ENCODE peak calls at places on chromosomes 11 and 22, in ten cellular contexts. O, D, B, T, Q, H, C, M, U and E are unnamed samples.

GRCh38 chr22:37636186-37636948 is 3.1 kb upstream of the SH3BP1 start:
- DNase-seq in O (no peak), D (no peak), B (peak), T (peak), Q (no peak), H (no peak), C (peak), M (peak), U (no peak), E (no peak)

GRCh38 chr11:123268118-123268517 is 73.1 kb upstream of the CLMP start:
- DNase-seq in O (no peak), D (no peak), B (no peak), T (no peak), Q (no peak), H (no peak), C (no peak), M (no peak), U (no peak), E (no peak)

GRCh38 chr22:26477341-26477731 is 6.2 kb downstream of the HPS4 start:
- DNase-seq in O (no peak), D (no peak), B (no peak), T (no peak), Q (no peak), H (no peak), C (no peak), M (no peak), U (no peak), E (no peak)

GRCh38 chr11:3135491-3136440 is 29.3 kb downstream of the OSBPL5 start:
- DNase-seq in O (no peak), D (peak), B (no peak), T (no peak), Q (no peak), H (no peak), C (no peak), M (no peak), U (no peak), E (no peak)

GRCh38 chr11:23973244-23973643 is 523.6 kb upstream of the LUZP2 start:
- DNase-seq in O (no peak), D (no peak), B (no peak), T (no peak), Q (no peak), H (no peak), C (no peak), M (no peak), U (no peak), E (no peak)

GRCh38 chr11:128463975-128464374 is 123.4 kb downstream of the ETS1 start:
- DNase-seq in O (no peak), D (no peak), B (no peak), T (no peak), Q (no peak), H (no peak), C (no peak), M (no peak), U (no peak), E (no peak)

GRCh38 chr11:66881436-66881835 is 24.6 kb downstream of the LRFN4 start:
- DNase-seq in O (no peak), D (no peak), B (no peak), T (no peak), Q (no peak), H (no peak), C (no peak), M (no peak), U (no peak), E (no peak)

GRCh38 chr22:44746836-44747519 is 5.4 kb upstream of the ARHGAP8 start:
- DNase-seq in O (no peak), D (no peak), B (no peak), T (no peak), Q (no peak), H (no peak), C (no peak), M (no peak), U (no peak), E (no peak)

GRCh38 chr11:20162824-20163777 is 2.8 kb upstream of the DBX1 start:
- DNase-seq in O (no peak), D (no peak), B (no peak), T (peak), Q (no peak), H (no peak), C (no peak), M (no peak), U (no peak), E (peak)

GRCh38 chr22:26648011-26648497 is 9.3 kb upstream of the MIAT start:
- DNase-seq in O (no peak), D (no peak), B (no peak), T (peak), Q (no peak), H (peak), C (peak), M (no peak), U (no peak), E (peak)

GRCh38 chr11:132439711-132440300 is 1069.4 kb downstream of the NTM start:
- DNase-seq in O (no peak), D (no peak), B (no peak), T (no peak), Q (no peak), H (no peak), C (no peak), M (no peak), U (no peak), E (no peak)

GRCh38 chr22:44309137-44309536 is 3.6 kb downstream of the SHISAL1 start:
- DNase-seq in O (peak), D (no peak), B (no peak), T (no peak), Q (no peak), H (no peak), C (peak), M (peak), U (no peak), E (no peak)

GRCh38 chr11:28089378-28089777 is 18.6 kb downstream of the KIF18A start:
- DNase-seq in O (no peak), D (no peak), B (no peak), T (no peak), Q (no peak), H (no peak), C (no peak), M (no peak), U (no peak), E (no peak)

GRCh38 chr22:38981659-38982007 is 514 bp upstream of the APOBEC3B start:
- DNase-seq in O (no peak), D (no peak), B (no peak), T (no peak), Q (no peak), H (no peak), C (no peak), M (no peak), U (no peak), E (no peak)

GRCh38 chr11:65559535-65559934 is 1.4 kb upstream of the LTBP3 start:
- DNase-seq in O (no peak), D (no peak), B (no peak), T (no peak), Q (no peak), H (no peak), C (no peak), M (no peak), U (no peak), E (no peak)

GRCh38 chr11:1157645-1158591 is at the start of gene MUC5AC:
- DNase-seq in O (no peak), D (no peak), B (no peak), T (no peak), Q (no peak), H (no peak), C (no peak), M (no peak), U (peak), E (no peak)

GRCh38 chr22:40654522-40655167 is 18.1 kb upstream of the MRTFA start:
- DNase-seq in O (peak), D (peak), B (peak), T (no peak), Q (no peak), H (no peak), C (peak), M (peak), U (no peak), E (peak)

GRCh38 chr11:30041171-30041570 is 24.3 kb upstream of the KCNA4 start:
- DNase-seq in O (no peak), D (no peak), B (no peak), T (no peak), Q (no peak), H (no peak), C (no peak), M (no peak), U (no peak), E (no peak)

GRCh38 chr22:30649430-30650007 is 13.9 kb downstream of the SLC35E4 start:
- DNase-seq in O (peak), D (no peak), B (no peak), T (peak), Q (no peak), H (no peak), C (peak), M (peak), U (peak), E (no peak)

GRCh38 chr22:26585104-26585790 is 4.7 kb downstream of the TPST2 start:
- DNase-seq in O (no peak), D (peak), B (no peak), T (peak), Q (no peak), H (no peak), C (peak), M (peak), U (no peak), E (no peak)

GRCh38 chr11:90252053-90252452 is 29.2 kb upstream of the CHORDC1 start:
- DNase-seq in O (no peak), D (no peak), B (no peak), T (no peak), Q (no peak), H (no peak), C (no peak), M (no peak), U (no peak), E (no peak)

GRCh38 chr22:40238425-40239344 is 61.0 kb downstream of the TNRC6B start:
- DNase-seq in O (peak), D (no peak), B (no peak), T (no peak), Q (no peak), H (no peak), C (peak), M (peak), U (no peak), E (no peak)

GRCh38 chr22:37244922-37245722 is 1.1 kb upstream of the RAC2 start:
- DNase-seq in O (no peak), D (no peak), B (no peak), T (peak), Q (no peak), H (no peak), C (no peak), M (no peak), U (peak), E (no peak)

GRCh38 chr11:132140056-132140455 is 769.6 kb downstream of the NTM start:
- DNase-seq in O (no peak), D (no peak), B (no peak), T (no peak), Q (no peak), H (no peak), C (no peak), M (no peak), U (no peak), E (peak)

GRCh38 chr22:17443413-17444203 is 74.3 kb downstream of the CECR2 start:
- DNase-seq in O (no peak), D (no peak), B (no peak), T (no peak), Q (no peak), H (no peak), C (no peak), M (no peak), U (no peak), E (no peak)

GRCh38 chr11:29343465-29344333 is 673.1 kb downstream of the KCNA4 start:
- DNase-seq in O (peak), D (peak), B (peak), T (peak), Q (peak), H (peak), C (peak), M (no peak), U (peak), E (peak)

GRCh38 chr11:10796191-10796590 is 12.5 kb downstream of the EIF4G2 start:
- DNase-seq in O (no peak), D (no peak), B (no peak), T (no peak), Q (no peak), H (no peak), C (no peak), M (no peak), U (no peak), E (no peak)

GRCh38 chr11:47314992-47315391 is 37.5 kb downstream of the MYBPC3 start:
- DNase-seq in O (no peak), D (no peak), B (no peak), T (no peak), Q (no peak), H (no peak), C (no peak), M (peak), U (no peak), E (no peak)

GRCh38 chr11:14242198-14242597 is 116.8 kb downstream of the RRAS2 start:
- DNase-seq in O (no peak), D (no peak), B (peak), T (no peak), Q (no peak), H (no peak), C (no peak), M (no peak), U (no peak), E (no peak)

GRCh38 chr11:64744544-64745218 is 739 bp upstream of the RASGRP2 start:
- DNase-seq in O (no peak), D (no peak), B (no peak), T (peak), Q (no peak), H (no peak), C (no peak), M (no peak), U (peak), E (no peak)

GRCh38 chr22:27139935-27140493 is 482.6 kb downstream of the MIAT start:
- DNase-seq in O (peak), D (no peak), B (no peak), T (no peak), Q (no peak), H (no peak), C (peak), M (peak), U (no peak), E (no peak)

GRCh38 chr22:42885446-42885845 is 28.4 kb upstream of the ARFGAP3 start:
- DNase-seq in O (no peak), D (no peak), B (no peak), T (no peak), Q (no peak), H (no peak), C (no peak), M (no peak), U (no peak), E (no peak)

GRCh38 chr11:27397619-27398412 is 34.8 kb upstream of the CCDC34 start:
- DNase-seq in O (no peak), D (no peak), B (no peak), T (no peak), Q (no peak), H (no peak), C (no peak), M (no peak), U (no peak), E (no peak)

GRCh38 chr11:12822623-12823022 is 148.4 kb downstream of the TEAD1 start:
- DNase-seq in O (no peak), D (no peak), B (no peak), T (no peak), Q (no peak), H (no peak), C (no peak), M (no peak), U (no peak), E (no peak)

GRCh38 chr11:133833899-133834296 is 11.4 kb downstream of the SPATA19 start:
- DNase-seq in O (no peak), D (no peak), B (no peak), T (no peak), Q (no peak), H (no peak), C (no peak), M (no peak), U (no peak), E (no peak)